ENCODE peak calls at places on chromosome 3, in nine cellular contexts. N, D, M, Y, H, B, R, I and T are unnamed samples.

GRCh38 chr3:1987983-1988382 is 110.7 kb upstream of the CNTN4 start:
- DNase-seq in N (no peak), D (no peak), M (no peak), Y (no peak), H (no peak), B (no peak), R (no peak), I (no peak), T (no peak)

GRCh38 chr3:125077864-125078263 is 22.1 kb upstream of the HEG1 start:
- DNase-seq in N (no peak), D (no peak), M (no peak), Y (no peak), H (no peak), B (no peak), R (no peak), I (no peak), T (no peak)

GRCh38 chr3:125161607-125162219 is 50.8 kb downstream of the SLC12A8 start:
- DNase-seq in N (no peak), D (no peak), M (no peak), Y (no peak), H (no peak), B (no peak), R (no peak), I (no peak), T (no peak)

GRCh38 chr3:24678441-24678865 is 183.8 kb upstream of the THRB start:
- DNase-seq in N (peak; percentile 72), D (no peak), M (no peak), Y (no peak), H (no peak), B (no peak), R (no peak), I (no peak), T (peak; percentile 90)

GRCh38 chr3:45978348-45978747 is 17.3 kb downstream of the FYCO1 start:
- DNase-seq in N (no peak), D (no peak), M (no peak), Y (peak; percentile 40), H (no peak), B (no peak), R (no peak), I (no peak), T (no peak)

GRCh38 chr3:69324362-69325025 is 61.4 kb downstream of the FRMD4B start:
- DNase-seq in N (peak; percentile 23), D (no peak), M (no peak), Y (no peak), H (no peak), B (no peak), R (no peak), I (no peak), T (no peak)

GRCh38 chr3:162538906-162539305 is 1042.3 kb downstream of the OTOL1 start:
- DNase-seq in N (no peak), D (no peak), M (no peak), Y (no peak), H (no peak), B (no peak), R (no peak), I (no peak), T (no peak)

GRCh38 chr3:11548721-11549131 is 95.0 kb downstream of the VGLL4 start:
- DNase-seq in N (peak; percentile 74), D (no peak), M (peak; percentile 33), Y (no peak), H (no peak), B (no peak), R (no peak), I (no peak), T (peak; percentile 70)

GRCh38 chr3:5227812-5228211 is 40.3 kb downstream of the EDEM1 start:
- DNase-seq in N (no peak), D (no peak), M (no peak), Y (no peak), H (no peak), B (no peak), R (no peak), I (no peak), T (no peak)

GRCh38 chr3:142027295-142027694 is 122.0 kb downstream of the TFDP2 start:
- DNase-seq in N (no peak), D (no peak), M (no peak), Y (no peak), H (no peak), B (no peak), R (no peak), I (no peak), T (peak; percentile 32)

GRCh38 chr3:130395331-130395730 is 49.9 kb downstream of the COL6A5 start:
- DNase-seq in N (no peak), D (no peak), M (no peak), Y (no peak), H (no peak), B (no peak), R (no peak), I (no peak), T (no peak)

GRCh38 chr3:39639344-39640236 is 169.8 kb upstream of the MYRIP start:
- DNase-seq in N (peak; percentile 97), D (no peak), M (peak; percentile 54), Y (no peak), H (no peak), B (no peak), R (peak; percentile 48), I (no peak), T (peak; percentile 94)

GRCh38 chr3:172974969-172975368 is 166.1 kb downstream of the SPATA16 start:
- DNase-seq in N (no peak), D (no peak), M (no peak), Y (no peak), H (no peak), B (no peak), R (no peak), I (no peak), T (no peak)

GRCh38 chr3:30503431-30503830 is 103.0 kb upstream of the TGFBR2 start:
- DNase-seq in N (no peak), D (no peak), M (no peak), Y (no peak), H (no peak), B (no peak), R (no peak), I (no peak), T (no peak)

GRCh38 chr3:186691676-186692075 is 25.5 kb upstream of the KNG1 start:
- DNase-seq in N (no peak), D (no peak), M (no peak), Y (no peak), H (no peak), B (no peak), R (no peak), I (no peak), T (no peak)

GRCh38 chr3:169836058-169836941 is 23.6 kb upstream of the LRRC34 start:
- DNase-seq in N (peak; percentile 72), D (peak; percentile 66), M (no peak), Y (no peak), H (no peak), B (no peak), R (no peak), I (no peak), T (no peak)

GRCh38 chr3:154598166-154598565 is 168.2 kb upstream of the GPR149 start:
- DNase-seq in N (no peak), D (no peak), M (no peak), Y (no peak), H (no peak), B (no peak), R (no peak), I (no peak), T (no peak)

GRCh38 chr3:127914584-127914983 is 448 bp upstream of the KBTBD12 start:
- DNase-seq in N (no peak), D (no peak), M (no peak), Y (no peak), H (no peak), B (no peak), R (no peak), I (no peak), T (no peak)

GRCh38 chr3:51955893-51956770 is 951 bp downstream of the GPR62 start:
- DNase-seq in N (no peak), D (no peak), M (peak; percentile 92), Y (peak; percentile 17), H (no peak), B (no peak), R (peak; percentile 78), I (no peak), T (peak; percentile 38)

GRCh38 chr3:10192953-10193691 is 28.4 kb downstream of the IRAK2 start:
- DNase-seq in N (peak; percentile 97), D (no peak), M (peak; percentile 68), Y (peak; percentile 49), H (peak; percentile 43), B (no peak), R (peak; percentile 56), I (no peak), T (peak; percentile 93)

GRCh38 chr3:72977463-72977862 is 19.1 kb upstream of the PPP4R2 start:
- DNase-seq in N (peak; percentile 5), D (no peak), M (no peak), Y (no peak), H (no peak), B (no peak), R (no peak), I (no peak), T (no peak)

GRCh38 chr3:108103971-108104797 is 13.4 kb upstream of the CD47 start:
- DNase-seq in N (no peak), D (no peak), M (no peak), Y (no peak), H (no peak), B (no peak), R (peak; percentile 53), I (no peak), T (no peak)

GRCh38 chr3:80190051-80190450 is 422.3 kb upstream of the ROBO1 start:
- DNase-seq in N (no peak), D (no peak), M (peak; percentile 43), Y (no peak), H (no peak), B (no peak), R (no peak), I (no peak), T (peak; percentile 20)